ENCODE peak calls at places on chromosomes 11 and 22, in ten cellular contexts. L is brain microvascular endothelial cell; E is hepatocyte; U is CD8-positive, alpha-beta memory T cell; C is foreskin fibroblast; R is retinal pigment epithelial cell; Z is stomach; G is astrocyte of the cerebellum; X is tibial nerve; H is mammary epithelial cell. W is an unnamed sample.

GRCh38 chr11:77047007-77047927 is 13.1 kb downstream of the B3GNT6 start:
- DNase-seq in H (peak), G (peak), E (peak), C (peak), L (peak), R (peak), X (peak), Z (peak), U (peak), W (peak)

GRCh38 chr11:31834237-31834636 is 23.1 kb upstream of the PAX6 start:
- DNase-seq in E (no peak), L (no peak), C (no peak), H (no peak), X (no peak), U (no peak), Z (no peak), G (no peak), R (no peak), W (no peak)

GRCh38 chr22:45997775-45998637 is 21.0 kb upstream of the WNT7B start:
- DNase-seq in E (no peak), X (no peak), U (no peak), R (no peak), L (no peak), Z (no peak), G (no peak), H (no peak), C (no peak), W (no peak)

GRCh38 chr11:44566952-44567875 is 1.8 kb downstream of the CD82 start:
- DNase-seq in U (no peak), Z (no peak), X (no peak), G (no peak), L (no peak), C (no peak), E (no peak), R (no peak), H (no peak), W (no peak)

GRCh38 chr11:65445604-65446445 is 23.2 kb downstream of the NEAT1 start:
- DNase-seq in R (no peak), C (peak), U (no peak), X (peak), H (no peak), E (no peak), G (no peak), L (peak), Z (peak), W (no peak)

GRCh38 chr22:38203090-38203810 is 1.5 kb downstream of the MAFF start:
- DNase-seq in C (peak), Z (peak), R (no peak), L (no peak), H (peak), U (no peak), X (no peak), E (peak), G (no peak), W (no peak)

GRCh38 chr22:50304528-50305392 is 2.7 kb downstream of the PLXNB2 start:
- DNase-seq in L (no peak), Z (peak), H (peak), U (no peak), R (peak), G (no peak), E (peak), C (peak), X (no peak), W (no peak)

GRCh38 chr11:27926981-27927481 is 180.9 kb downstream of the KIF18A start:
- DNase-seq in U (no peak), G (peak), C (peak), R (peak), Z (no peak), H (peak), E (no peak), L (peak), X (no peak), W (peak)

GRCh38 chr22:48091656-48092223 is 1329.3 kb downstream of the TBC1D22A start:
- DNase-seq in R (no peak), C (no peak), Z (no peak), E (no peak), U (no peak), G (no peak), X (no peak), L (no peak), H (no peak), W (no peak)

GRCh38 chr22:32823024-32823730 is 21.7 kb downstream of the TIMP3 start:
- DNase-seq in R (no peak), G (peak), L (no peak), H (no peak), C (peak), E (peak), U (no peak), Z (peak), X (no peak), W (no peak)

GRCh38 chr11:16603890-16604783 is 134.3 kb upstream of the C11orf58 start:
- DNase-seq in C (peak), X (peak), H (peak), Z (peak), R (no peak), U (no peak), E (peak), L (peak), G (no peak), W (no peak)

GRCh38 chr11:103397369-103397768 is 288.1 kb downstream of the DYNC2H1 start:
- DNase-seq in L (no peak), R (no peak), G (no peak), X (no peak), Z (no peak), U (no peak), E (no peak), H (no peak), C (no peak), W (no peak)

GRCh38 chr11:11179239-11179638 is 173.8 kb downstream of the CSNK2A3 start:
- DNase-seq in G (peak), U (no peak), R (peak), E (peak), C (peak), X (no peak), H (peak), L (peak), Z (no peak), W (peak)

GRCh38 chr22:47019012-47019790 is 256.8 kb downstream of the TBC1D22A start:
- DNase-seq in G (no peak), R (no peak), Z (peak), L (no peak), U (no peak), E (no peak), H (no peak), C (no peak), X (no peak), W (no peak)

GRCh38 chr11:43664295-43664694 is 16.2 kb upstream of the HSD17B12 start:
- DNase-seq in R (no peak), L (no peak), E (no peak), Z (no peak), U (no peak), C (no peak), X (no peak), G (no peak), H (no peak), W (no peak)

GRCh38 chr11:95279921-95280861 is 49.2 kb upstream of the SESN3 start:
- DNase-seq in H (peak), X (no peak), G (peak), R (no peak), U (no peak), Z (no peak), L (no peak), E (peak), C (peak), W (no peak)

GRCh38 chr11:129724866-129725265 is 90.8 kb upstream of the TMEM45B start:
- DNase-seq in E (no peak), G (no peak), Z (no peak), U (no peak), X (no peak), C (no peak), H (peak), R (no peak), L (no peak), W (no peak)

GRCh38 chr11:104883342-104883741 is 14.9 kb downstream of the CASP12 start:
- DNase-seq in X (no peak), C (no peak), L (no peak), R (no peak), H (peak), E (no peak), U (no peak), G (no peak), Z (no peak), W (no peak)

GRCh38 chr11:88284306-88285057 is 53.1 kb downstream of the CTSC start:
- DNase-seq in H (no peak), X (no peak), L (no peak), Z (no peak), U (no peak), C (no peak), G (no peak), R (no peak), E (no peak), W (no peak)

GRCh38 chr22:35846804-35847203 is 129.1 kb downstream of the APOL5 start:
- DNase-seq in C (no peak), R (no peak), X (no peak), L (no peak), U (no peak), H (no peak), Z (no peak), E (no peak), G (no peak), W (no peak)

GRCh38 chr11:130383363-130384168 is 44.8 kb downstream of the ADAMTS8 start:
- DNase-seq in Z (no peak), G (peak), U (no peak), C (peak), H (peak), X (no peak), R (peak), E (peak), L (peak), W (peak)

GRCh38 chr22:20787223-20787622 is 13.3 kb downstream of the SERPIND1 start:
- DNase-seq in R (no peak), U (no peak), E (no peak), Z (no peak), C (no peak), G (no peak), X (no peak), H (no peak), L (no peak), W (no peak)

GRCh38 chr22:29871684-29872083 is 11.3 kb upstream of the MTMR3 start:
- DNase-seq in E (peak), C (peak), X (no peak), H (no peak), Z (no peak), L (no peak), U (no peak), G (no peak), R (no peak), W (no peak)

GRCh38 chr11:65310756-65311155 is 3.9 kb upstream of the CDC42EP2 start:
- DNase-seq in X (no peak), H (no peak), R (no peak), G (no peak), C (peak), U (no peak), Z (no peak), L (no peak), E (no peak), W (no peak)

GRCh38 chr11:86116386-86116726 is 47.5 kb upstream of the PICALM start:
- DNase-seq in G (peak), X (no peak), E (no peak), R (no peak), C (peak), L (peak), H (peak), Z (no peak), U (no peak), W (peak)

GRCh38 chr22:40147388-40148176 is 30.1 kb upstream of the TNRC6B start:
- DNase-seq in R (no peak), U (no peak), H (no peak), C (no peak), X (no peak), E (no peak), Z (no peak), L (no peak), G (no peak), W (no peak)

GRCh38 chr22:30245985-30246901 is at the start of gene LIF:
- DNase-seq in Z (no peak), L (peak), U (peak), R (no peak), H (peak), G (no peak), E (peak), X (no peak), C (peak), W (no peak)

GRCh38 chr11:75174781-75175370 is 24.0 kb downstream of the SLCO2B1 start:
- DNase-seq in G (no peak), Z (no peak), H (no peak), L (peak), R (no peak), C (peak), E (no peak), U (no peak), X (no peak), W (no peak)

GRCh38 chr22:49973018-49973965 is 12.7 kb downstream of the PIM3 start:
- DNase-seq in G (no peak), L (no peak), U (no peak), Z (no peak), H (no peak), C (peak), E (no peak), R (no peak), X (no peak), W (no peak)

GRCh38 chr11:134765565-134765964 is 353.5 kb upstream of the B3GAT1 start:
- DNase-seq in L (no peak), H (no peak), X (no peak), C (no peak), Z (no peak), G (no peak), E (no peak), R (no peak), U (no peak), W (no peak)

GRCh38 chr22:35476341-35476740 is 64.3 kb upstream of the RASD2 start:
- DNase-seq in C (no peak), E (no peak), G (peak), Z (no peak), H (no peak), U (no peak), X (no peak), L (peak), R (no peak), W (peak)

GRCh38 chr11:70688142-70688541 is 289.8 kb downstream of the CTTN start:
- DNase-seq in E (peak), U (no peak), L (no peak), G (no peak), C (no peak), R (no peak), H (no peak), X (no peak), Z (no peak), W (no peak)

GRCh38 chr22:43592470-43592869 is 180.7 kb downstream of the MPPED1 start:
- DNase-seq in R (no peak), C (no peak), X (no peak), U (no peak), Z (no peak), E (no peak), G (no peak), H (no peak), L (no peak), W (no peak)

GRCh38 chr11:69012092-69013008 is 696 bp downstream of the MRGPRF start:
- DNase-seq in C (peak), U (no peak), E (no peak), Z (no peak), X (no peak), G (no peak), R (no peak), H (no peak), L (no peak), W (no peak)

GRCh38 chr11:69013009-69013951 is at the start of gene MRGPRF:
- DNase-seq in E (peak), Z (peak), G (peak), X (peak), U (no peak), H (no peak), L (peak), R (no peak), C (peak), W (no peak)

GRCh38 chr11:69010964-69011623 is 2.0 kb downstream of the MRGPRF start:
- DNase-seq in R (peak), Z (peak), L (peak), C (peak), U (no peak), H (peak), G (no peak), X (peak), E (peak), W (no peak)

GRCh38 chr11:69010361-69010891 is 2.6 kb downstream of the MRGPRF start:
- DNase-seq in X (no peak), R (no peak), E (no peak), G (no peak), C (peak), Z (no peak), L (no peak), H (peak), U (no peak), W (no peak)

GRCh38 chr11:69011624-69012091 is 1.4 kb downstream of the MRGPRF start:
- DNase-seq in L (no peak), E (no peak), U (no peak), G (no peak), Z (no peak), H (no peak), R (no peak), C (no peak), X (no peak), W (no peak)
- H3K4me3 ChIP-seq in L (no peak), E (no peak), U (no peak), G (peak), Z (peak), H (no peak), R (no peak), C (peak), X (peak), W (no peak)

GRCh38 chr11:1858154-1858553 is 5.3 kb downstream of the LSP1 start:
- DNase-seq in X (no peak), L (no peak), G (no peak), E (no peak), R (no peak), Z (no peak), U (no peak), H (no peak), C (no peak), W (no peak)
- H3K4me3 ChIP-seq in X (no peak), L (no peak), G (no peak), E (no peak), R (no peak), Z (no peak), U (no peak), H (no peak), C (no peak), W (no peak)

DNA sequence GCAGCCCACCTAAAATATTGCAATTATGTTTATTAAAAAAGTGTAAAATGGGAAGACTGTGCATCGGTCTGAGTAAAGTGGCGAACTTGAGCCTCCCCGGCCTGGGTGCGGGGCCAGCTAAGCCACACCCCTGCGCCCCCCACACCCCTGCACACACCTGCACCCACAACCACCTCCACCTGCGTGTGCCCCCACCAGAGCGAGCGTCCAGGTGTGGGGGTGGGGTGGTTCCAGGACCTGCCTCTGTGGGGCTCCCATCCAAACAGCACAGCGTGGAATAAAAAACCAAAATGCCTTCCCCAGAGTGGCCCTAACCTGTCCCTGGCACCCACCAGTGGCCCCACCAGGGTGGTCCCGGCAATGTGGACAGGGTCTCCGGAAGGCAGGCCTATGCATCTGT is 30.1 kb upstream of the CARS1 start:
- DNase-seq in H (no peak), E (no peak), Z (no peak), X (no peak), U (no peak), L (no peak), R (no peak), C (no peak), G (no peak), W (no peak)
- H3K4me3 ChIP-seq in H (no peak), E (no peak), Z (no peak), X (no peak), U (no peak), L (no peak), R (no peak), C (no peak), G (no peak), W (no peak)

GRCh38 chr11:93537767-93538261 is 5.4 kb downstream of the SMCO4 start:
- DNase-seq in L (no peak), X (no peak), C (peak), G (no peak), R (no peak), U (no peak), H (peak), E (peak), Z (peak), W (no peak)
- H3K4me3 ChIP-seq in L (no peak), X (no peak), C (no peak), G (no peak), R (no peak), U (no peak), H (no peak), E (no peak), Z (no peak), W (no peak)

DNA sequence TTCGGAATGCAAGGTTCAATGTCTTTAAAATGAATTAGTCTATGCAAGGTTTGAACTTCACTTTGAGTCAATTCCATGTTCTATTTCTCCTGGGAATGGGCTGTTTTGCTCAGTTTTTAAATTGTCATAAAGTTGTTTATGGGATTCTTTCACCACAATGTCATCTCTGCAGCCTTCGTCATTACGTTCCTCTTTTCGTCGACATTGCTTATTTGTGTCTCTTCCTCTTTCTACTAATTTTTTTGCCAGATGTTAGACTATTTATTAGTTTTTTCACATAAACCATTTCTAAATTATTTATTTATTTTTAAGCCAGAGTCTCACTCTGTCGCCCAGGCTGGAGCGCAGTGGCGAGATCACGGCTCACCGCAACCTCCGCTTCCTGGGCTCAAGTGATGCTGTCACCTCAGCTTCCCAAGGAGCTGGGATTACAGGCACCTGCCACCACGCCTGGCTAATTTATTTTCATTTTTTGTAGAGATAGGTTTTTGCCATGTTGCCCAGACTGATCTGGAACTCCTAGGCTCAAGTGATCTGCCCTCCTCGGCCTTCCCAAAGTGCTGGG is 7.1 kb upstream of the TNNT3 start:
- DNase-seq in L (no peak), R (no peak), U (no peak), X (no peak), E (no peak), G (no peak), C (no peak), H (no peak), Z (no peak), W (no peak)
- H3K4me3 ChIP-seq in L (no peak), R (no peak), U (no peak), X (no peak), E (no peak), G (no peak), C (no peak), H (no peak), Z (no peak), W (no peak)

DNA sequence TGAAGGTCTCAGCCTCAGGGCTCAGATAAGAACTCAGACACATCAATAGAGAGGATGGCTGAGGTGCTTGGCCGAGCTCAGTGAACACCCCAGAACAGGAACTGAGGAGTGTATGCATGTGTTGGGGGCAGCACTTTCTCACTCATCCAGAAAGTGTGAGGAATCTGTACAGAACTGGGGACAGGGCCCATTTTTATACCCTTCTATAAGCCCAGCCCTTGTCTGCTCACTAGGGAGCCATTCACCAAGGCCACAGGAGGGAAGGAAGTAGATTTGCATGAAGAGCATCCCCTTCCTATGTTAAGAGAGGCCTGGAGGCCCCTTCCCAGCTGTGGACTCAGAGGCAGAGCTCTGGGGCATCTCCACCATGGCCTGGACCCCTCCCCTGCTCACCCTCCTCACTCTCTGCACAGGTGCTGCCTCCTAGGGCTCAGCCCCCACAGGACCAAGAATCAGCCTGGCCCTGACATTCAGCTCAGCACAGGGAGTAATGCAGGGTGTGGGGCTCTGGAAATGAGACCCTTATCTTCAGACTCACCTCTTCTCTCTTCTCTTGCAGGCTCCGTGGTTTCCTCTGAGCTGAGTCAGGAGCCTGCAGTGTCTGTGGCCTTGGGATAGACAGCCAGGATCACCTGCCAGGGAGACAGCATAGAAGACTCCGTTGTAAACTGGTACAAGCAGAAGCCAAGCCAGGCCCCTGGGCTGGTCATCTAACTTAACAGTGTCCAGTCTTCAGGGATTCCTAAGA is 39.9 kb upstream of the GGTLC2 start:
- DNase-seq in R (no peak), G (no peak), C (no peak), E (no peak), L (no peak), U (no peak), Z (no peak), X (no peak), H (no peak), W (no peak)
- H3K4me3 ChIP-seq in R (no peak), G (no peak), C (no peak), E (no peak), L (no peak), U (no peak), Z (no peak), X (no peak), H (no peak), W (no peak)

DNA sequence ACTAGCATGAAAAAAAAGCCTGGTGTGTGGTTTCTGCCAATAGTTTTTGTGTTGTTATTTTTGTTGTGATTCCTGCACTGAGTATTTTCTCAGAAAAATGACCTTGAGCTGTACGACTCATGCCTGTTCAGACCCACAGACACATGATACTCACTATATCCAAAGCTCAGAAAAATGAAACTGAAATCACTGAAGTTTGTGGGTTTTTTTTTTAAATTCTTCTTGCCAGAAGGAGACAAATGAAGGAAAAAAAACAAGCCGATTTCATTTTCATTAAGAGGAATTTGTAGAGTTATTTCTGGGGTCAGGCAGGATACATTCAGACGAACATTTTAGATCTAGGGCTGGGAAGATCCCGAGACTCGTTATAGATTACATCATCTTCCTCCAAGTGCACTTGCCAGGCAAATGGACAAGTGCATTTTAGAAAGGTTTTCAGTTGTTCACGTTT is 60.4 kb downstream of the BMAL1 start:
- DNase-seq in X (no peak), U (no peak), H (no peak), R (no peak), L (peak), G (no peak), Z (no peak), C (peak), E (no peak), W (no peak)
- H3K4me3 ChIP-seq in X (peak), U (no peak), H (peak), R (peak), L (peak), G (peak), Z (no peak), C (peak), E (no peak), W (peak)